ENCODE peak calls at places on chromosomes 16 and 17, in four cellular contexts. P is thoracic aorta, O is fibroblast of lung, K is B cell. C is an unnamed sample.

GRCh38 chr16:56702836-56703235 is 20.6 kb downstream of the MT1X start:
- DNase-seq in P (no peak), K (no peak), O (no peak), C (no peak)

GRCh38 chr17:40524243-40524965 is 23.0 kb upstream of the TNS4 start:
- DNase-seq in O (no peak), P (no peak), K (no peak), C (no peak)

GRCh38 chr17:62760059-62760887 is 47.8 kb downstream of the MARCHF10 start:
- DNase-seq in P (no peak), K (no peak), O (peak), C (no peak)

GRCh38 chr17:1181769-1182137 is 2.0 kb upstream of the ABR start:
- DNase-seq in O (peak), K (no peak), P (no peak), C (no peak)

GRCh38 chr16:28218109-28218508 is 6.3 kb upstream of the XPO6 start:
- DNase-seq in O (peak), P (no peak), K (peak), C (no peak)

GRCh38 chr17:3802461-3803307 is 1.7 kb upstream of the ITGAE start:
- DNase-seq in P (no peak), K (no peak), O (peak), C (no peak)

GRCh38 chr16:4089251-4089810 is 26.9 kb downstream of the ADCY9 start:
- DNase-seq in P (no peak), O (no peak), K (no peak), C (no peak)

GRCh38 chr16:89378947-89379771 is 111.2 kb downstream of the ANKRD11 start:
- DNase-seq in P (no peak), O (no peak), K (no peak), C (no peak)

GRCh38 chr17:79942591-79943353 is 92.9 kb downstream of the TBC1D16 start:
- DNase-seq in O (peak), K (peak), P (no peak), C (no peak)

GRCh38 chr17:65463242-65463641 is 98.2 kb downstream of the AXIN2 start:
- DNase-seq in P (peak), K (no peak), O (peak), C (no peak)

GRCh38 chr17:58303981-58304734 is 23.4 kb upstream of the MPO start:
- DNase-seq in P (no peak), O (peak), K (peak), C (peak)

GRCh38 chr16:57604177-57604576 is 24.3 kb upstream of the ADGRG1 start:
- DNase-seq in K (no peak), P (no peak), O (no peak), C (no peak)

GRCh38 chr17:56144205-56144604 is 9.1 kb upstream of the ANKFN1 start:
- DNase-seq in K (no peak), P (no peak), O (no peak), C (no peak)

GRCh38 chr16:4217246-4218131 is 24.4 kb downstream of the SRL start:
- DNase-seq in P (no peak), K (no peak), O (no peak), C (no peak)

GRCh38 chr17:2954898-2955445 is 108.4 kb downstream of the OR1D5 start:
- DNase-seq in P (no peak), K (no peak), O (peak), C (no peak)

GRCh38 chr17:45257115-45257514 is 4.8 kb downstream of the SPATA32 start:
- DNase-seq in P (no peak), K (no peak), O (no peak), C (no peak)

GRCh38 chr17:45255358-45255757 is 6.5 kb downstream of the SPATA32 start:
- DNase-seq in P (no peak), O (no peak), K (no peak), C (no peak)

GRCh38 chr17:45253879-45254278 is 8.0 kb downstream of the SPATA32 start:
- DNase-seq in K (no peak), P (no peak), O (no peak), C (no peak)

GRCh38 chr17:45260204-45260783 is 1.6 kb downstream of the SPATA32 start:
- DNase-seq in O (no peak), P (no peak), K (no peak), C (no peak)

GRCh38 chr17:45256114-45256966 is 5.6 kb downstream of the SPATA32 start:
- DNase-seq in P (no peak), K (no peak), O (no peak), C (no peak)
- TF ChIP-seq CTCF in P (no peak), K (no peak), O (no peak), C (no peak)

DNA sequence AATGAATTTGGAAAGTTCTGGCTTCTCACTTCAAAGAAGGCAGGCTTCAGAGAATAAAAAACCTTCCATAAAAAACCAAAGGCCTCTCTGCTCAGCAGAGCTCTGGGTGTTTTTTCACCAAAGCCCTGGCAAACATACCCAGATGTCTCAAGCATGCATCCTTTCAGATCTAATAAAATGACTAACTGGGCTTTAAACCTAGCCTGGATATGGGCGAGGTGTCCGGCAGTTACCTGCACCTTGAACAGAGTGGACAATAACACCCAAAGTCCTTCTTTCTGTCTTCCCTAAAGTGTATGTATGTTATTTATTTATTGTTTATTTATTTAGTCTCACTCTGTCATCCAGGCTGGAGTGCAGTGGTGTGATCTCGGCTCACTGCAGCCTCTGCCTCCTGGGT is 469.3 kb downstream of the XYLT1 start:
- DNase-seq in O (no peak), K (no peak), P (no peak), C (no peak)
- TF ChIP-seq CTCF in O (no peak), K (no peak), P (no peak), C (no peak)

GRCh38 chr16:51121009-51121347 is 30.1 kb downstream of the SALL1 start:
- DNase-seq in P (no peak), K (no peak), O (no peak), C (no peak)

GRCh38 chr16:51125992-51126391 is 25.1 kb downstream of the SALL1 start:
- DNase-seq in K (no peak), O (no peak), P (no peak), C (no peak)

GRCh38 chr16:51129105-51129504 is 22.0 kb downstream of the SALL1 start:
- DNase-seq in O (peak), P (no peak), K (no peak), C (no peak)

GRCh38 chr16:51121850-51122249 is 29.2 kb downstream of the SALL1 start:
- DNase-seq in K (no peak), O (no peak), P (no peak), C (no peak)

DNA sequence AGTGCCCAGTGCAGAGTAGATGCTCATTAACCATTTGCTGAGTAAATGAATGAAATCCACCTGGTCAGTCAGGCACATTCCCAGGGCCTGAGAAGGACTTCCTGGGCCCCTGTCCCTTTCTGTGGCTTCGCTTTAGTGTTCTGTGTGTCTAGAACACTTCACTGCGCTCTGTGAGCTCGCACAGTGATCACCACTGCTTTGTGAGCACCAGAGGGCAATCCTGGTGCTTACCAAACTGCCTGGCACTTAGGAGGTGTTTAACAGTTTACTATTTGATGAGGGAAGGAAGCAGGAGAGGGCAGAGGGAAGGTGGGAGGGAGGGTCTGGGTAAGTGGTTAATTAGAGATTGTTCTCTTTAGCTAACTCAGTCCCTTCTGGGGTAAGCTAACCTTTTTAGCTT is 26.2 kb downstream of the SALL1 start:
- DNase-seq in O (no peak), K (no peak), P (no peak), C (no peak)
- TF ChIP-seq CTCF in O (no peak), K (no peak), P (no peak), C (no peak)

GRCh38 chr17:75605790-75606189 is 18.2 kb downstream of the MYO15B start:
- DNase-seq in P (no peak), O (no peak), K (no peak), C (no peak)

GRCh38 chr17:75601057-75601987 is 13.7 kb downstream of the MYO15B start:
- DNase-seq in O (peak), K (peak), P (no peak), C (peak)

GRCh38 chr17:75604034-75604695 is 16.6 kb downstream of the MYO15B start:
- DNase-seq in K (no peak), P (no peak), O (no peak), C (no peak)

GRCh38 chr17:75603123-75603522 is 15.5 kb downstream of the MYO15B start:
- DNase-seq in P (no peak), O (no peak), K (no peak), C (no peak)

DNA sequence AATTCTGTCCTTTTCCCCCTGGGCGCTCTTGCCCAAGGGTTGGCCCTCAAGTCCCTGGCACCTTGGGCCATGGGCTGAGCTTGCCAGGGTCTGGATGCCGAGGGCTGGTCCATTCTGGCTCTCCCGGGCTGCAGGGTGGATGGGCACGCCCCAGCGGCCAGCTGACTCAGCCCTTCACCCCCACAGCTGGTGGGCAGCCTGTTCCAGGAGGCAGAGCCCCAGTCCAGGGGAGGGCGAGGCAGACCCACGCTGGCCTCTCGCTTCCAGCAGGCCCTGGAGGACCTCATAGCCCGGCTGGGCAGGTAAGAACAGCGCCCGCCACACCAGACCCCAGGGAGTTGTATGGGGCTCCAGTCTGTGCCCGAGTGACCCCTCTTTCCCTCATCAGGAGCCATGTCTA is 15.0 kb downstream of the MYO15B start:
- DNase-seq in K (no peak), O (no peak), P (no peak), C (no peak)
- TF ChIP-seq CTCF in K (no peak), O (no peak), P (no peak), C (no peak)

DNA sequence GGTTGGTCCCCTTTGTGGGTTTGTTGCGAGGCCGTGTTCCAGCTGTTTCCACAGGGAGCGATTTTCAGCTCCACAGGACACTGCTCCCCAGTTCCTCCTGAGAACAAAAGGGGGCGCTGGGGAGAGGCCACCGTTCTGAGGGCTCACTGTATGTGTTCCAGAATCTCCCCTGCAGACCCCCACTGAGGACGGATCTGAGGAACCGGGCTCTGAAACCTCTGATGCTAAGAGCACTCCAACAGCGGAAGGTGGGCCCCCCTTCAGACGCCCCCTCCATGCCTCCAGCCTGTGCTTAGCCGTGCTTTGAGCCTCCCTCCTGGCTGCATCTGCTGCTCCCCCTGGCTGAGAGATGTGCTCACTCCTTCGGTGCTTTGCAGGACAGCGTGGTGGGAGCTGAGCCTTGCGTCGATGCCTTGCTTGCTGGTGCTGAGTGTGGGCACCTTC is 27.3 kb upstream of the STH start:
- DNase-seq in P (no peak), O (no peak), K (no peak), C (no peak)
- TF ChIP-seq CTCF in P (no peak), O (no peak), K (no peak), C (no peak)

GRCh38 chr17:78010759-78011158 is 52.3 kb downstream of the TNRC6C start:
- DNase-seq in P (no peak), O (no peak), K (no peak), C (no peak)
- TF ChIP-seq CTCF in P (no peak), O (no peak), K (no peak), C (no peak)

GRCh38 chr17:49565948-49566491 is 9.7 kb upstream of the NXPH3 start:
- DNase-seq in P (peak), K (peak), O (peak), C (no peak)
- TF ChIP-seq CTCF in P (no peak), K (no peak), O (no peak), C (no peak)

GRCh38 chr17:36118477-36119353 is 15.1 kb downstream of the CCL4 start:
- DNase-seq in P (no peak), K (no peak), O (no peak), C (no peak)
- TF ChIP-seq CTCF in P (no peak), K (no peak), O (no peak), C (no peak)

GRCh38 chr17:48530208-48530886 is 464 bp downstream of the HOXB1 start:
- DNase-seq in O (no peak), P (no peak), K (no peak), C (no peak)

GRCh38 chr17:48530887-48531272 is at the start of gene HOXB1:
- DNase-seq in K (no peak), O (no peak), P (no peak), C (no peak)

GRCh38 chr17:48529191-48529979 is 1.4 kb downstream of the HOXB1 start:
- DNase-seq in O (no peak), P (no peak), K (no peak), C (no peak)

GRCh38 chr17:48528153-48528912 is 2.5 kb downstream of the HOXB1 start:
- DNase-seq in O (no peak), K (no peak), P (no peak), C (no peak)

GRCh38 chr17:48532261-48532660 is 1.4 kb upstream of the HOXB1 start:
- DNase-seq in K (no peak), P (no peak), O (no peak), C (no peak)
- TF ChIP-seq CTCF in K (no peak), P (no peak), O (no peak), C (no peak)